ENCODE peak calls at places on chromosomes 13 and 19, in six cellular contexts. M, Y, K, N, H and U are unnamed samples.
A peak's percentile ranks its signal among the peaks of the same experiment; 100 is the strongest.

GRCh38 chr13:86020350-86021002 is 221.3 kb upstream of the SLITRK6 start:
- DNase-seq in K (peak; percentile 41), Y (peak; percentile 19), N (no peak), M (peak; percentile 42), H (no peak), U (no peak)

GRCh38 chr13:101343128-101343787 is 73.0 kb downstream of the NALCN start:
- DNase-seq in M (no peak), N (no peak), K (peak; percentile 18), Y (no peak), H (no peak), U (no peak)

GRCh38 chr19:295687-296370 is 4.6 kb upstream of the PLPP2 start:
- DNase-seq in Y (no peak), M (no peak), K (no peak), N (no peak), H (no peak), U (no peak)

GRCh38 chr13:96781141-96781540 is 213.1 kb downstream of the OXGR1 start:
- DNase-seq in M (no peak), K (no peak), H (no peak), N (no peak), Y (no peak), U (no peak)

GRCh38 chr13:30884543-30884942 is 21.5 kb upstream of the MEDAG start:
- DNase-seq in K (no peak), N (no peak), Y (no peak), M (no peak), H (no peak), U (peak; percentile 9)

GRCh38 chr19:38152461-38153379 is 71.3 kb downstream of the DPF1 start:
- DNase-seq in K (peak; percentile 51), H (no peak), N (no peak), M (no peak), Y (no peak), U (peak; percentile 92)

GRCh38 chr19:16254851-16255408 is 57.2 kb downstream of the AP1M1 start:
- DNase-seq in H (no peak), N (no peak), M (no peak), Y (no peak), K (no peak), U (no peak)

GRCh38 chr19:44702551-44703176 is 3.7 kb downstream of the CEACAM16 start:
- DNase-seq in K (no peak), N (no peak), M (no peak), H (no peak), Y (no peak), U (no peak)

GRCh38 chr19:47417107-47417745 is 2.1 kb downstream of the MEIS3 start:
- DNase-seq in K (no peak), N (no peak), M (no peak), H (no peak), Y (no peak), U (no peak)
- TF ChIP-seq BHLHE40 in K (no peak), N (no peak), M (no peak), H (no peak), Y (no peak), U (no peak)

DNA sequence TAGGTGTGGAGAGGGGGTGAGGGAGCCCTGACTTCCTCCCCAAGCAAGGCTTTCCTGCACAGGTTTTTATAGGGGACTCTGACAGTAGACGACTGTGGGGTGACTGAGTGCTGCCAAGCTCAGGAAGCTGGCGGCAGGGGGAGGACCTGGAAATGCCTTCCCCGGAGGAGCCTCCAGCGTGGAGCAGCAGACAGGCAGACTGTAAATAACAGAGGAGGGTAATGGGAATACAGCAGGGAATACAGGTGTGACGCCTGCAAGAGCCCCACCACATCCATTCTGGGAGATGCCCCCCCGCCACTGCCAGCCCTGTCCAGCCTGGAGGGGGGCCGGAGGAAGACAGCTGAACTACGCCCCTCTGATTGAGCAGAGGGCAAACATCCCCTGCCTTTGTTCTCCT is 190.4 kb downstream of the UQCRFS1 start:
- DNase-seq in Y (no peak), M (no peak), H (no peak), N (no peak), K (no peak), U (no peak)
- TF ChIP-seq BHLHE40 in Y (no peak), M (no peak), H (no peak), N (no peak), K (no peak), U (no peak)

DNA sequence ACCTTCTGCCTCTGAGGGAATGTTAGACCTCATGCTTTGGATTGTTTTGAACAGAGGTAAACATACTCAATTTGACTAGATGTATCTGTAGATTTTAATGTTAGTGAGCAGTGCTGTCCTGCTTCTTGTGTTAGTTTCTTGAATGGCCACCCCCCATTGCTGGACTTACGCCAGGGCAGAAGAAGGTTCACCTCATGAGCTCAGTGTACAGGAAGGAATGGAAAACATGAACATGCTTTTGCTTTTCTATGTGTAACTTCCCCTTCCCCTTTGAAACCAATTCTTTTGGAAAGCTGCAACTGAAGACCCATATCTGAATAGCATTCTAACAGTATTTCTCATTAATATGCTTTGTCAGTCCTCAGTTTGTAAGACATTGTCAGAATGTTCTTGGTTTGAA is 32.3 kb downstream of the WASF3 start:
- DNase-seq in K (peak; percentile 56), Y (no peak), N (no peak), M (no peak), H (no peak), U (no peak)
- TF ChIP-seq BHLHE40 in K (no peak), Y (no peak), N (no peak), M (no peak), H (no peak), U (no peak)

GRCh38 chr19:13032837-13033236 is 37.6 kb downstream of the NFIX start:
- DNase-seq in N (no peak), Y (no peak), M (no peak), H (no peak), K (no peak), U (no peak)

GRCh38 chr19:13034636-13035035 is 39.4 kb downstream of the NFIX start:
- DNase-seq in M (no peak), Y (no peak), H (no peak), K (no peak), N (no peak), U (no peak)

GRCh38 chr19:13035820-13036365 is 40.6 kb downstream of the NFIX start:
- DNase-seq in N (no peak), M (no peak), Y (no peak), H (no peak), K (no peak), U (no peak)

GRCh38 chr19:13033244-13033643 is 38.0 kb downstream of the NFIX start:
- DNase-seq in M (no peak), N (no peak), K (no peak), Y (no peak), H (no peak), U (no peak)

DNA sequence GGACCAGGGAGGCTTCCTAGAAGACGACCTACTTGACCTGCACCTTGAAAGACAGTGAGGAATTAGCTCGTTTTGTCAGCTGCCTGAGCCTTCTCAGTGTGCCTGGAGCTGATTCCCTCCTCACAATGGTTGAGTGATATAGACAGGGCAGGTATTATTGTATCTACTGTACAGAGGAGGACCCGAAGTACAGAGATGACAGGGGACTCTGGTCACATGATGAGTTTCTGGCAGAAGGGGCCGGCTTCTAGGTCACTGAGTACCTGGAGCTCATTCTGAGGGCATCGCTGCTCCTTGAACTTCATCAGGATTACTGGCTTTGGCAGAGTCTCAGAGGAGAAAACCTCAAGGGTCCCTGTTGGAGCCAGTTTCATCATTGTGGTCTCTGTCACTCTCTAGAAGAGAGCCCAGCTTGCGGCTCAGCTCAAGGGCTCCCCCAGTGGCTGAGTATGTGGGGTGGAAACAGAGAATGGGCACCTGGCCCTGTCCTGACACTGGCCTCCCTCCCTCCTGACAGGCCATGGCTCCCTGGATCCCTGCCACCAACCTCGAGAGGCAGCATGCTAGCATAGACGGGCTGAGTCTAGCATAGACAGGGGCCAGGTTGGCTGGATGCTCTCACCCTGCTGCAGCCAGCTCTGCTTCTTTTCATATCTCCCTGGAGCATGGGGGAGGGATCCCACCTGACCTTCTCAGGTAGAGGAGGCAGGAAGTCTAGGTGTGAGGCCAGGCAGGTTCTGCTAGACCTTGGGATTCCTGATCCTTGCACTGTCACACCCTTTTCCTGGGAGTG is 38.7 kb downstream of the NFIX start:
- DNase-seq in M (peak; percentile 42), H (no peak), Y (peak; percentile 76), K (peak; percentile 45), N (peak; percentile 55), U (peak; percentile 75)
- TF ChIP-seq BHLHE40 in M (no peak), H (no peak), Y (no peak), K (no peak), N (peak; percentile 16), U (peak; percentile 13)

DNA sequence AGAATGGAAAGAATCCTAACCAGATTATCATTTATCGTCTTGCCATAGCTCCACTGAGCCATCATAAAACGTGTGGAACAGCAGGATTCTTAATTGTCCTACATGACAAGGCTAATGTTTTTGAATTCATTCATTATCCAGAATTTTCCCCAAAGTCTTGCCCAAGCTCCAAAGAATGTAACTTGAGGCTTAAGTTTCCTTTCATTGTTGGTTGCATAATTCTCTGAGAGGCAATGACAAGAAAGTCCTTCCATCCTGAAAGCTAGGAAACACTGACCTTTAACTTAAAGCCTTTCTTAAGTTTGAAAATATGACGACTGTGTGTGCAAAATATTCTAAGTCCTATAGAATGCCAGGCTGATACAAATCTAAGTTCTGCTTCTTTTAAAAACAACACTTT is 546.1 kb downstream of the SUCLA2 start:
- DNase-seq in K (peak; percentile 40), N (no peak), Y (no peak), H (no peak), M (no peak), U (no peak)
- TF ChIP-seq BHLHE40 in K (no peak), N (no peak), Y (no peak), H (no peak), M (no peak), U (no peak)

DNA sequence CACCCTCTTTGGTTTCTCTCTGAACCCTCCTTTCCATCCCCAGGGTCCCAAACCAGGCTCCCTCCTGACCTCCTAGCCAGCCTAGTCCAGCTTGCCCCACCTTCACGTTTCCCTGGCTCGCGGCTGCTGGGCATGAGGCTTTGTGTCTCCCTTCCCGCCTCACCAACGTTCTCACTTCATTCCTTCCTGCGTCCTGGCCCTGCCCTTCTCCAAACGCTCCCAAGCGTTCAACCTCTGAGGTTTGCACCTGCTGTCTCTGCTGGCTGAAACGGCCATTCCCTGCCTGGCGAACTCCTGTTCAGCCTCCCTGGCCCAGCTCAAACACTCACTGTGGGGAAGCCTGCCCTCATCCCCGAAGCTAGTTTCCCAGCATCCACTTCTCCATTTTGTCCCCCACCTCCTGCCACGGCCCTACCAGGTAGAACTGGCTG is 12.4 kb downstream of the EPS8L1 start:
- DNase-seq in H (no peak), Y (no peak), K (no peak), N (no peak), M (no peak), U (no peak)
- TF ChIP-seq BHLHE40 in H (no peak), Y (no peak), K (no peak), N (no peak), M (no peak), U (no peak)